ENCODE peak calls at places on chromosomes 11 and 22, in seven cellular contexts. W is pancreas, U is H9, S is A549, I is neural crest cell, B is AG04450, F is fibroblast of lung. L is an unnamed sample.
A peak's percentile ranks its signal among the peaks of the same experiment; 100 is the strongest.

GRCh38 chr11:64249563-64250405 is 1.5 kb upstream of the PLCB3 start:
- DNase-seq in W (no peak), U (peak; percentile 82), S (no peak), I (no peak), B (no peak), F (no peak), L (no peak)

GRCh38 chr22:40620464-40621046 is 16.0 kb downstream of the MRTFA start:
- DNase-seq in W (no peak), U (no peak), S (peak; percentile 29), I (no peak), B (no peak), F (peak; percentile 21), L (no peak)

GRCh38 chr22:28259774-28260173 is 340.7 kb upstream of the PITPNB start:
- DNase-seq in W (no peak), U (no peak), S (no peak), I (no peak), B (no peak), F (no peak), L (no peak)

GRCh38 chr11:11661356-11662040 is 39.7 kb upstream of the GALNT18 start:
- DNase-seq in W (no peak), U (no peak), S (no peak), I (no peak), B (no peak), F (no peak), L (no peak)

GRCh38 chr11:72235351-72236057 is 8.5 kb downstream of the PHOX2A start:
- DNase-seq in W (no peak), U (no peak), S (no peak), I (no peak), B (no peak), F (no peak), L (no peak)

GRCh38 chr11:112793416-112793815 is 167.8 kb upstream of the NCAM1 start:
- DNase-seq in W (no peak), U (no peak), S (no peak), I (no peak), B (no peak), F (no peak), L (no peak)

GRCh38 chr11:2475151-2475918 is 30.5 kb downstream of the KCNQ1 start:
- DNase-seq in W (no peak), U (no peak), S (no peak), I (no peak), B (no peak), F (no peak), L (peak; percentile 64)

GRCh38 chr11:109320595-109320994 is 101.4 kb upstream of the C11orf87 start:
- DNase-seq in W (no peak), U (no peak), S (peak; percentile 2), I (no peak), B (no peak), F (no peak), L (no peak)

GRCh38 chr11:116986521-116987105 is 111.6 kb downstream of the SIK3 start:
- DNase-seq in W (no peak), U (no peak), S (no peak), I (no peak), B (no peak), F (peak; percentile 81), L (no peak)

GRCh38 chr22:47301820-47302475 is 539.5 kb downstream of the TBC1D22A start:
- DNase-seq in W (no peak), U (no peak), S (no peak), I (no peak), B (no peak), F (no peak), L (peak; percentile 56)

GRCh38 chr11:10295056-10295901 is 1.3 kb upstream of the SBF2 start:
- DNase-seq in W (no peak), U (no peak), S (no peak), I (no peak), B (no peak), F (no peak), L (no peak)

GRCh38 chr11:120655589-120655988 is 144.0 kb downstream of the GRIK4 start:
- DNase-seq in W (no peak), U (no peak), S (no peak), I (no peak), B (no peak), F (no peak), L (no peak)

GRCh38 chr22:42919199-42919598 is 62.1 kb upstream of the ARFGAP3 start:
- DNase-seq in W (no peak), U (no peak), S (peak; percentile 22), I (no peak), B (no peak), F (no peak), L (no peak)

GRCh38 chr11:78127408-78127807 is 12.0 kb downstream of the ALG8 start:
- DNase-seq in W (no peak), U (no peak), S (no peak), I (no peak), B (no peak), F (no peak), L (no peak)

GRCh38 chr22:26894766-26895485 is 237.5 kb downstream of the MIAT start:
- DNase-seq in W (peak; percentile 54), U (no peak), S (peak; percentile 81), I (no peak), B (peak; percentile 67), F (peak; percentile 84), L (peak; percentile 83)

GRCh38 chr11:331332-332060 is 10.8 kb upstream of the IFITM3 start:
- DNase-seq in W (no peak), U (peak; percentile 27), S (no peak), I (no peak), B (no peak), F (no peak), L (no peak)

GRCh38 chr11:111444040-111444439 is 65.0 kb upstream of the POU2AF1 start:
- DNase-seq in W (no peak), U (no peak), S (no peak), I (no peak), B (no peak), F (no peak), L (no peak)

GRCh38 chr22:50293441-50294318 is 13.8 kb downstream of the PLXNB2 start:
- DNase-seq in W (peak; percentile 68), U (peak; percentile 82), S (peak; percentile 62), I (no peak), B (no peak), F (peak; percentile 52), L (peak; percentile 91)

GRCh38 chr22:26327306-26327705 is 101.8 kb upstream of the ASPHD2 start:
- DNase-seq in W (no peak), U (no peak), S (no peak), I (no peak), B (no peak), F (no peak), L (no peak)

DNA sequence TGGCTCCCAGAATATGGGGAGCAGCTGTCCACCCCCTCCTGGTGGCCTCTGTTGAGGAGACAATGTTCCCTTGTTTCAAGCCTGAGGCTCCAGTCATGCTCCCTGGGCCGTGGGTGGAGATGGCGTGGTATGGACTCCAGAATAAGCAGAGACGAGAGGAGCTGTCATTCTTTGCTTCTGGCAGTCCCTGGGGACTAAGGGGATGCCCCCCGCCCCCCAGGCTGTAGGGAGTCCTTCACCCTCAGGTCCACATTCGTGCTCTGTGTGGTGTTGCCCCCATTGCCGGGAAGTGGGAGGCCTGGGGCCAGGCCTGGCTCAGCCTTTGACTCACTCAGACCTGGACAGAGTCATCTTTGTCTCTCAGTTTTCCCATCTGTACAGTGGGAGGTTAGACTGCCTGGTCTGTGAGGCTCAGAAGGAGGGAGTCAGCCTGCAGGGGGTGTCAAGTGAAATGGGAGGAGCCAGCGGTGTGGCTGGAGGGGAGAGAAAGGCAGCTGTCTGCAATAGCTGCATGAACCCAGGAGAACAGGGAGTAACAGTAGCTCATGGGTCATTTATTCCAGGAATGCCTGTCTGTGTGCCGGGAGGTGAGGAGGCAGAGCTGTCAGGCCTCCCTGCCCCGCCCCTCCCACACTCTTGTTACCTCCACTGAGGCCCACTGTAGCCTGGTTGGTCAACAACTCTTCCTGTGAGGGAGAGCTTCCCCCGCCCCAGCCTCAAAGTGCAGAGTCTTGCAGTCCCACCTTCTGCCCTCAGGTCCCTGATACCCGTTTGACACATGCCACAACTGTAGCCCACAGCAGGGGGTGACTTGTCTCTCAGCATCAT is 6.3 kb downstream of the ARHGEF17 start:
- DNase-seq in W (no peak), U (no peak), S (peak; percentile 30), I (no peak), B (no peak), F (peak; percentile 47), L (no peak)
- TF ChIP-seq CTCF in W (no peak), U (no peak), S (no peak), I (no peak), B (peak; percentile 15), F (no peak), L (no peak)

DNA sequence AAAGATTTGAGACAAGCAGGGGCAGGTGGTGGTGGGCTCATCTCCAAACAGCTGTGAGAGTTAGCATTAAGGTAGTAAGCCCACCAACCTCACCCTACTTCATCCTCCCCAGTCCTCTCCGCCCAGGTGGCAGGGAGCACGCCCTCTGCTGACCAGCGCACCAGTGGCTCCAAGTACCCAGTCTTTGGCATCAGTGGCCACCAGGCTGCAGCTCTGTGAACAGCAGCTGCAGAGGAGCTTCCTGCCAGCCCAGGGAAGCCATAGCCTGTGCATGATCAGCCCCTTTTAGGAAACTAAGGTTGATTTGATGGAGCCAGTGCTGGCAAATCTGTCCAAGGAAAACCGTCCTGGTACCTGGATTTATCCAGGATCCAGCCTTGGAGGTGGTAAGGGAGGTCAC is 21.7 kb downstream of the CAVIN3 start:
- DNase-seq in W (peak; percentile 71), U (peak; percentile 93), S (peak; percentile 72), I (no peak), B (no peak), F (peak; percentile 25), L (no peak)
- TF ChIP-seq CTCF in W (peak; percentile 64), U (peak; percentile 94), S (peak; percentile 50), I (peak; percentile 46), B (peak; percentile 53), F (peak; percentile 59), L (peak; percentile 55)

DNA sequence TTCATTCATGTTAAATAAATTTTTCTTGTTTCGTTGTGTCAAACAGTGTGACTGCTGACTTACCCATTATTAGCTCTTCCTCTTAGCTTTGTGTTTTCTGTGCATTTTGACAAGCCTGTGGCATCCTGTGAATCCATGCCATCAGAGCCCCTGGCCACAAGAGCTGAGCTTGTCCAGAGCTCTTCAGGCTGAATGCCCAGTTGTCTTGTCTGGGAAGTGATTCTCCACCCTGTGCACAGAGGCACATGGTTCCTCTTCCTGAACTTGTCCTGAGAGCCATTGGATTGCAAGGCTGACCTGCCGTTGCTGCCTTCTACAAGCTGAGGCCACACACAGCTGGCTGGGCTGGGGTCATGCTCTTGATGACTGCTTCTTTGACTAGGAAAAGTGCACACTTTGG is 64.1 kb downstream of the PPP6R3 start:
- DNase-seq in W (no peak), U (no peak), S (no peak), I (no peak), B (no peak), F (no peak), L (no peak)
- TF ChIP-seq CTCF in W (no peak), U (no peak), S (no peak), I (no peak), B (no peak), F (no peak), L (no peak)

GRCh38 chr22:36771376-36772063 is 4.4 kb downstream of the IFT27 start:
- DNase-seq in W (no peak), U (no peak), S (no peak), I (no peak), B (no peak), F (no peak), L (no peak)

GRCh38 chr22:36775966-36776669 is at the start of gene IFT27:
- DNase-seq in W (peak; percentile 99), U (peak; percentile 100), S (peak; percentile 99), I (peak; percentile 90), B (peak; percentile 100), F (peak; percentile 100), L (peak; percentile 99)

GRCh38 chr22:36775589-36775965 is 342 bp downstream of the IFT27 start:
- DNase-seq in W (peak; percentile 43), U (no peak), S (no peak), I (no peak), B (no peak), F (peak; percentile 5), L (no peak)

GRCh38 chr22:36772451-36772850 is 3.5 kb downstream of the IFT27 start:
- DNase-seq in W (no peak), U (no peak), S (no peak), I (no peak), B (no peak), F (no peak), L (no peak)

GRCh38 chr22:36773935-36774334 is 2.0 kb downstream of the IFT27 start:
- DNase-seq in W (no peak), U (no peak), S (peak; percentile 63), I (no peak), B (no peak), F (peak; percentile 47), L (no peak)
- TF ChIP-seq CTCF in W (peak; percentile 20), U (peak; percentile 60), S (peak; percentile 50), I (peak; percentile 60), B (peak; percentile 56), F (peak; percentile 48), L (peak; percentile 59)